ENCODE peak calls at places on chromosomes 12 and 14, in six cellular contexts. Q is K562, H is SK-N-SH, Y is GM12878, N is H1, B is HepG2. S is an unnamed sample.

GRCh38 chr12:91819132-91819447 is 326.6 kb downstream of the BTG1 start:
- DNase-seq in B (no peak), Q (no peak), Y (no peak), H (no peak), N (no peak), S (no peak)

GRCh38 chr14:105019861-105020814 is 745 bp downstream of the CDCA4 start:
- DNase-seq in B (no peak), N (no peak), Y (no peak), H (no peak), Q (peak), S (peak)

GRCh38 chr14:39247256-39247655 is 13.5 kb downstream of the MIA2 start:
- DNase-seq in N (no peak), B (no peak), H (no peak), Q (no peak), Y (no peak), S (no peak)

GRCh38 chr12:54017845-54018607 is 9.2 kb downstream of the HOXC8 start:
- DNase-seq in H (peak), N (no peak), Q (peak), B (no peak), Y (peak), S (peak)

GRCh38 chr12:100794441-100795192 is at the start of gene ANO4:
- DNase-seq in Y (no peak), N (no peak), B (no peak), Q (no peak), H (peak), S (no peak)

GRCh38 chr14:105904379-105904778 is 378.0 kb downstream of the TMEM121 start:
- DNase-seq in Y (no peak), Q (no peak), B (no peak), H (no peak), N (no peak), S (no peak)

GRCh38 chr14:70442750-70443149 is 9.2 kb upstream of the ADAM21 start:
- DNase-seq in Y (no peak), Q (no peak), B (no peak), N (no peak), H (no peak), S (no peak)

GRCh38 chr12:109736552-109737108 is 23.0 kb downstream of the FAM222A start:
- DNase-seq in B (peak), Q (peak), N (no peak), H (peak), Y (no peak), S (peak)

GRCh38 chr14:76133103-76133502 is 18.6 kb upstream of the GPATCH2L start:
- DNase-seq in H (no peak), B (peak), Y (no peak), N (no peak), Q (peak), S (peak)

GRCh38 chr12:93180566-93180965 is 197.2 kb upstream of the NUDT4 start:
- DNase-seq in B (no peak), Q (no peak), H (no peak), Y (no peak), N (no peak), S (no peak)

GRCh38 chr12:40175045-40175444 is 49.8 kb upstream of the LRRK2 start:
- DNase-seq in B (no peak), Q (no peak), N (no peak), H (no peak), Y (no peak), S (no peak)

GRCh38 chr12:3241621-3242020 is 164.4 kb downstream of the TSPAN9 start:
- DNase-seq in Q (no peak), Y (no peak), N (no peak), B (peak), H (no peak), S (no peak)

GRCh38 chr12:84889818-84890217 is 22.8 kb downstream of the SLC6A15 start:
- DNase-seq in H (no peak), B (no peak), Q (no peak), Y (no peak), N (no peak), S (no peak)

GRCh38 chr12:11581179-11581755 is 68.2 kb upstream of the ETV6 start:
- DNase-seq in Y (no peak), N (no peak), Q (peak), B (peak), H (peak), S (peak)

GRCh38 chr14:105139831-105140239 is 28.7 kb downstream of the JAG2 start:
- DNase-seq in Q (no peak), N (no peak), B (no peak), H (no peak), Y (no peak), S (no peak)

GRCh38 chr12:12474471-12474928 is 88.2 kb downstream of the DUSP16 start:
- DNase-seq in B (no peak), N (no peak), Y (no peak), H (no peak), Q (peak), S (no peak)

GRCh38 chr14:31834616-31835015 is 242.5 kb upstream of the ARHGAP5 start:
- DNase-seq in N (no peak), B (peak), H (no peak), Q (no peak), Y (no peak), S (peak)

GRCh38 chr14:75715926-75716780 is 55.1 kb downstream of the TTLL5 start:
- DNase-seq in B (no peak), N (no peak), H (no peak), Y (no peak), Q (no peak), S (no peak)

GRCh38 chr12:31967569-31967968 is 8.4 kb downstream of the RESF1 start:
- DNase-seq in Q (no peak), H (no peak), Y (no peak), B (no peak), N (no peak), S (no peak)

GRCh38 chr14:100841445-100842403 is 15.8 kb downstream of the MEG3 start:
- DNase-seq in B (no peak), Q (no peak), H (no peak), N (no peak), Y (no peak), S (no peak)

DNA sequence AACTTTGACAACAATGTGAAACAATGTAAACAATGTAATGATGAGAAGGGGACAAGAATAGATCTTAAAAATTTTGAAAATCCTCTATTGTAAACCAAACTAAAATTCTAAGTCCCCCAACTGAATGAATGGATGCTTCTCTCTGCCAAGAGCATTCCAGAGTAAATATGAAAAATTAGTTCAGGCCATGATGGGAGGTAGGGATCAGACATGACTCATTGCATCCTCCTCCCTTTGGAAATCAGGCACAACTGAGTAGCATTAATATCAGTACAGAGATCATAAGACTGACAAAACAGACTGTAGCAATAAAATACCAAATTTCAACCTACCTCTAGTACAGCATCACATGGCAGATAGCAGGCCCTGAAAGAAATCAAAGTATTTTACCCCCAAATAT is 559.9 kb downstream of the C12orf50 start:
- DNase-seq in Y (no peak), N (no peak), H (no peak), B (no peak), Q (no peak), S (no peak)
- TF ChIP-seq RFX5 in Y (no peak), N (no peak), H (no peak), B (no peak), Q (no peak), S (no peak)

GRCh38 chr12:62533755-62534107 is 67.1 kb downstream of the MON2 start:
- DNase-seq in H (no peak), Y (no peak), N (no peak), Q (no peak), B (no peak), S (no peak)

GRCh38 chr12:62533087-62533754 is 66.6 kb downstream of the MON2 start:
- DNase-seq in Q (no peak), B (peak), H (no peak), Y (no peak), N (no peak), S (no peak)

GRCh38 chr12:62532333-62532732 is 65.7 kb downstream of the MON2 start:
- DNase-seq in Q (no peak), Y (no peak), N (no peak), H (no peak), B (no peak), S (no peak)

GRCh38 chr12:62525306-62525705 is 58.7 kb downstream of the MON2 start:
- DNase-seq in Y (no peak), N (no peak), Q (no peak), H (no peak), B (no peak), S (no peak)

DNA sequence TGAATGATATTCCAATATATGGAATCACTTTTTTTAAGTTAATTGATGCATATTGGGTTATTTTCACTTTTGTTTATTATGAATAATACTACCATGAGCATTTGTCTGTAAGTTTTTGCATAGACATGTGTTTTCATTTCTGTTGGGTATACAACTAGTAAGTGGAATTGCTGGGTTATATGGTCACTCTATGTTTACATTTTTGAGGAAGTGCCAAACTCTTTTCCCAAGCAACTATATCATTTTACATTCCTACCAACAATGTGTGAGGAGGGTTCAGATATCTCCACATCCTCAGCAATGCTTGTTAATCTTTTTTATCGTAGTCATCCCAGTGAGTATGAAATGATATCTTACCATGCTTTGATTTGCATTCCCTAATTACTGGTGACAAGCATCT is 64.0 kb downstream of the MON2 start:
- DNase-seq in H (no peak), B (no peak), Y (no peak), N (no peak), Q (no peak), S (no peak)
- TF ChIP-seq MAX in H (no peak), B (no peak), Y (no peak), N (no peak), Q (no peak), S (no peak)

GRCh38 chr12:102959391-102959790 is 1.9 kb downstream of the ASCL1 start:
- DNase-seq in B (no peak), N (no peak), Q (no peak), Y (no peak), H (no peak), S (no peak)

GRCh38 chr12:102958830-102959176 is 1.3 kb downstream of the ASCL1 start:
- DNase-seq in N (no peak), B (no peak), Y (no peak), H (no peak), Q (no peak), S (no peak)

GRCh38 chr12:102957339-102958050 is at the start of gene ASCL1:
- DNase-seq in H (peak), Q (no peak), N (no peak), Y (no peak), B (no peak), S (no peak)

GRCh38 chr12:102956738-102957338 is 636 bp upstream of the ASCL1 start:
- DNase-seq in Y (no peak), B (no peak), H (no peak), N (no peak), Q (no peak), S (no peak)

GRCh38 chr12:102958073-102958829 is 777 bp downstream of the ASCL1 start:
- DNase-seq in B (no peak), Y (no peak), Q (no peak), H (peak), N (no peak), S (peak)
- TF ChIP-seq RFX5 in B (no peak), Y (no peak), Q (no peak), H (no peak), N (no peak), S (no peak)

GRCh38 chr12:110743571-110744093 is 941 bp upstream of the PPP1CC start:
- DNase-seq in N (no peak), Q (peak), Y (no peak), B (no peak), H (peak), S (no peak)
- TF ChIP-seq MAX in N (no peak), Q (no peak), Y (no peak), B (peak), H (peak), S (peak)

DNA sequence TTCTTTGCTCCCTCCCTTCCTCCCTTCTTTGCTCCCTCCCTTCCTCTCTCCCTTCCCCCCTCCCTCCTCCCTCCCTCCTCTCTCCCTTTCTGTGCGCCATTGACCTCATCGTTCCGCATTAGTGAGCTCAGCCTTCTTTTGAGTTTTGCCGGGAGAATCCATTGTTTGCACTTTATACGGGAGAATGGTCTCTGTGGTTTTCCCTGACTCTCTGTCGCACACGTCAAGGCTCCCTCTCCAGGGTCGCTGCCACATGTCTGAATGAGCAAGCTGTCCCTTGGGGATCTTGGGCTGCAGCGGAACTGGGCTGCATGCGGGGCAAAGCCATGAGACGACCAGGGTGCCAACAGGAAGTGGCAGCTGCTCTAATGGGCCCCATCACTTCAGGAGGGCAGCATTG is 118.5 kb downstream of the GLT1D1 start:
- DNase-seq in N (no peak), B (no peak), H (no peak), Y (no peak), Q (no peak), S (no peak)
- TF ChIP-seq RFX5 in N (no peak), B (no peak), H (no peak), Y (no peak), Q (no peak), S (no peak)

S was measured in A549.